ENCODE peak calls at places on chromosomes 1 and 21, in eight cellular contexts. N, S, Q, Z, A, R, X and W are unnamed samples.

GRCh38 chr1:214660900-214661299 is 57.9 kb downstream of the CENPF start:
- DNase-seq in N (peak), S (no peak), Q (peak), Z (peak), A (peak), R (no peak), X (no peak), W (no peak)

GRCh38 chr21:15560383-15561056 is 169.3 kb upstream of the USP25 start:
- DNase-seq in N (no peak), S (no peak), Q (no peak), Z (no peak), A (no peak), R (no peak), X (no peak), W (no peak)

GRCh38 chr1:159977364-159978106 is 23.5 kb upstream of the SLAMF9 start:
- DNase-seq in N (no peak), S (no peak), Q (no peak), Z (peak), A (no peak), R (no peak), X (no peak), W (no peak)

GRCh38 chr21:26686278-26686677 is 113.2 kb upstream of the CYYR1 start:
- DNase-seq in N (no peak), S (no peak), Q (peak), Z (peak), A (no peak), R (no peak), X (no peak), W (peak)

GRCh38 chr21:27403011-27403410 is 436.1 kb upstream of the ADAMTS5 start:
- DNase-seq in N (no peak), S (no peak), Q (no peak), Z (no peak), A (no peak), R (no peak), X (no peak), W (no peak)

GRCh38 chr1:31926846-31927660 is 11.1 kb downstream of the PTP4A2 start:
- DNase-seq in N (no peak), S (no peak), Q (no peak), Z (no peak), A (no peak), R (peak), X (no peak), W (no peak)

GRCh38 chr1:228005511-228006033 is 1.2 kb upstream of the WNT3A start:
- DNase-seq in N (peak), S (peak), Q (no peak), Z (no peak), A (no peak), R (no peak), X (no peak), W (no peak)

GRCh38 chr1:25707280-25708016 is 90.9 kb downstream of the MAN1C1 start:
- DNase-seq in N (no peak), S (no peak), Q (peak), Z (peak), A (peak), R (no peak), X (no peak), W (no peak)

GRCh38 chr1:6200188-6200809 is 904 bp upstream of the RPL22 start:
- DNase-seq in N (no peak), S (no peak), Q (no peak), Z (no peak), A (no peak), R (no peak), X (no peak), W (no peak)

GRCh38 chr21:15311510-15311909 is 246.7 kb upstream of the NRIP1 start:
- DNase-seq in N (no peak), S (no peak), Q (no peak), Z (no peak), A (no peak), R (no peak), X (no peak), W (no peak)

GRCh38 chr1:14625587-14626447 is 27.3 kb downstream of the KAZN start:
- DNase-seq in N (no peak), S (no peak), Q (no peak), Z (no peak), A (no peak), R (no peak), X (no peak), W (no peak)

GRCh38 chr21:42806489-42807140 is 72.7 kb downstream of the WDR4 start:
- DNase-seq in N (no peak), S (no peak), Q (no peak), Z (no peak), A (no peak), R (no peak), X (no peak), W (no peak)

GRCh38 chr1:62333431-62333830 is 14.2 kb upstream of the KANK4 start:
- DNase-seq in N (no peak), S (no peak), Q (no peak), Z (no peak), A (no peak), R (no peak), X (no peak), W (peak)

GRCh38 chr21:37566790-37567725 is 200.5 kb downstream of the DYRK1A start:
- DNase-seq in N (no peak), S (no peak), Q (no peak), Z (no peak), A (no peak), R (no peak), X (no peak), W (no peak)

GRCh38 chr1:40178200-40178599 is 17.0 kb downstream of the RLF start:
- DNase-seq in N (no peak), S (no peak), Q (no peak), Z (no peak), A (no peak), R (no peak), X (no peak), W (no peak)

GRCh38 chr1:63545780-63546179 is 22.5 kb downstream of the EFCAB7 start:
- DNase-seq in N (no peak), S (no peak), Q (peak), Z (peak), A (no peak), R (no peak), X (no peak), W (peak)

GRCh38 chr1:155064109-155064812 is 721 bp downstream of the EFNA4 start:
- DNase-seq in N (no peak), S (no peak), Q (no peak), Z (no peak), A (no peak), R (no peak), X (no peak), W (no peak)

GRCh38 chr21:37582613-37583012 is 216.0 kb downstream of the DYRK1A start:
- DNase-seq in N (no peak), S (no peak), Q (peak), Z (peak), A (no peak), R (no peak), X (no peak), W (peak)

GRCh38 chr1:54153548-54154439 is 994 bp upstream of the CDCP2 start:
- DNase-seq in N (no peak), S (no peak), Q (peak), Z (peak), A (peak), R (peak), X (no peak), W (peak)

GRCh38 chr1:3598051-3598471 is 13.2 kb downstream of the MEGF6 start:
- DNase-seq in N (no peak), S (no peak), Q (no peak), Z (no peak), A (no peak), R (no peak), X (no peak), W (no peak)